ENCODE peak calls at places on chromosomes 4 and X, in four cellular contexts. P is suprapubic skin, N is lung, F is BE2C. W is an unnamed sample.
A peak's percentile ranks its signal among the peaks of the same experiment; 100 is the strongest.

GRCh38 chr4:126748736-126749135 is 884.0 kb upstream of the INTU start:
- DNase-seq in N (no peak), P (no peak), F (no peak), W (no peak)

GRCh38 chrX:10900585-10901289 is 210.4 kb upstream of the HCCS start:
- DNase-seq in F (no peak), N (no peak), P (no peak), W (no peak)

GRCh38 chrX:120768681-120769080 is 107.0 kb downstream of the CT47B1 start:
- DNase-seq in N (no peak), P (no peak), F (no peak), W (peak; percentile 52)

GRCh38 chrX:118904218-118904617 is 70.2 kb upstream of the LONRF3 start:
- DNase-seq in F (no peak), P (no peak), N (no peak), W (no peak)

GRCh38 chrX:121365572-121366161 is 318.3 kb downstream of the GLUD2 start:
- DNase-seq in N (no peak), F (no peak), P (no peak), W (no peak)

GRCh38 chr4:41095192-41095872 is 119.0 kb downstream of the APBB2 start:
- DNase-seq in P (no peak), N (no peak), F (no peak), W (no peak)

GRCh38 chr4:8200302-8200975 is 1.3 kb downstream of the SH3TC1 start:
- DNase-seq in N (peak; percentile 67), F (peak; percentile 45), P (no peak), W (no peak)

GRCh38 chr4:80471701-80472100 is 136.2 kb downstream of the CFAP299 start:
- DNase-seq in P (no peak), N (peak; percentile 45), F (no peak), W (peak; percentile 11)

GRCh38 chr4:158410272-158410671 is 111.4 kb upstream of the RXFP1 start:
- DNase-seq in F (no peak), N (no peak), P (no peak), W (no peak)

GRCh38 chr4:7270121-7270520 is 77.8 kb downstream of the SORCS2 start:
- DNase-seq in P (no peak), N (no peak), F (no peak), W (no peak)

GRCh38 chr4:154626793-154627484 is 14.5 kb upstream of the FGG start:
- DNase-seq in F (peak; percentile 82), N (peak; percentile 64), P (no peak), W (peak; percentile 87)

GRCh38 chr4:5801696-5802095 is 90.7 kb downstream of the EVC start:
- DNase-seq in P (no peak), F (no peak), N (no peak), W (no peak)

GRCh38 chrX:116490091-116490490 is 27.3 kb upstream of the CT83 start:
- DNase-seq in F (no peak), P (no peak), N (no peak), W (peak; percentile 2)

GRCh38 chrX:10450229-10450958 is 170.0 kb downstream of the MID1 start:
- DNase-seq in N (no peak), P (no peak), F (no peak), W (peak; percentile 81)

GRCh38 chr4:125650557-125650956 is 335.8 kb downstream of the FAT4 start:
- DNase-seq in F (no peak), N (no peak), P (no peak), W (no peak)

GRCh38 chr4:123564758-123565346 is 168.3 kb downstream of the SPRY1 start:
- DNase-seq in P (no peak), N (peak; percentile 60), F (peak; percentile 53), W (peak; percentile 86)

GRCh38 chr4:172962564-172963353 is 205.9 kb upstream of the GALNT7 start:
- DNase-seq in P (no peak), F (no peak), N (peak; percentile 33), W (no peak)

GRCh38 chr4:20256381-20256881 is 4.7 kb downstream of the SLIT2 start:
- DNase-seq in F (no peak), N (no peak), P (no peak), W (no peak)

GRCh38 chrX:87583679-87584078 is 66.1 kb downstream of the KLHL4 start:
- DNase-seq in P (no peak), N (no peak), F (peak; percentile 4), W (peak; percentile 36)

GRCh38 chr4:47500776-47501175 is 15.7 kb downstream of the ATP10D start:
- DNase-seq in N (no peak), F (no peak), P (no peak), W (no peak)

GRCh38 chrX:133335027-133335426 is 80.3 kb downstream of the GPC4 start:
- DNase-seq in P (no peak), N (no peak), F (no peak), W (peak; percentile 36)

GRCh38 chrX:69556094-69557011 is 52.2 kb downstream of the NALF2 start:
- DNase-seq in N (peak; percentile 56), P (no peak), F (no peak), W (peak; percentile 72)

GRCh38 chr4:168630445-168631187 is 133.8 kb downstream of the PALLD start:
- DNase-seq in P (no peak), N (no peak), F (no peak), W (peak; percentile 52)

GRCh38 chrX:27767387-27767786 is 40.4 kb upstream of the MAGEB10 start:
- DNase-seq in N (no peak), F (no peak), P (no peak), W (no peak)

GRCh38 chr4:78954048-78954666 is 14.9 kb upstream of the PAQR3 start:
- DNase-seq in N (no peak), P (no peak), F (peak; percentile 43), W (peak; percentile 68)

GRCh38 chrX:135411893-135412292 is 9.9 kb upstream of the SMIM10L2A start:
- DNase-seq in P (no peak), N (no peak), F (no peak), W (no peak)

GRCh38 chr4:141853091-141853734 is 216.8 kb downstream of the IL15 start:
- DNase-seq in N (no peak), F (no peak), P (no peak), W (no peak)

GRCh38 chr4:109303141-109303499 is 662 bp upstream of the COL25A1 start:
- DNase-seq in N (no peak), F (no peak), P (no peak), W (peak; percentile 45)

GRCh38 chrX:148459343-148459742 is 41.1 kb upstream of the AFF2 start:
- DNase-seq in F (no peak), P (no peak), N (no peak), W (no peak)

GRCh38 chr4:106329027-106329618 is 12.8 kb downstream of the AIMP1 start:
- DNase-seq in N (no peak), F (no peak), P (no peak), W (peak; percentile 46)

GRCh38 chrX:47637546-47638195 is 7.9 kb upstream of the CFP start:
- DNase-seq in N (peak; percentile 72), F (no peak), P (no peak), W (peak; percentile 20)

GRCh38 chr4:80071643-80072606 is 1.1 kb downstream of the ANTXR2 start:
- DNase-seq in F (peak; percentile 63), P (peak; percentile 81), N (peak; percentile 36), W (peak; percentile 67)

GRCh38 chrX:155864655-155865054 is 16.5 kb upstream of the VAMP7 start:
- DNase-seq in P (no peak), N (no peak), F (no peak), W (no peak)

GRCh38 chrX:149124526-149125108 is 380.5 kb downstream of the IDS start:
- DNase-seq in F (no peak), N (no peak), P (no peak), W (no peak)

GRCh38 chrX:46770006-46770816 is 11.3 kb upstream of the SLC9A7 start:
- DNase-seq in F (peak; percentile 26), N (no peak), P (no peak), W (peak; percentile 47)

GRCh38 chr4:163595590-163595989 is 101.1 kb downstream of the TMA16 start:
- DNase-seq in P (no peak), F (no peak), N (no peak), W (no peak)
- H3K4me1 ChIP-seq in P (no peaks in the 10 kb centered on the region), F (no peaks in the 10 kb centered on the region), N (no peaks in the 10 kb centered on the region), W (no peaks in the 10 kb centered on the region)

GRCh38 chrX:39518451-39519212 is 579.1 kb downstream of the BCOR start:
- DNase-seq in P (no peak), F (peak; percentile 36), N (no peak), W (no peak)
- H3K4me3 ChIP-seq in P (peak overlapping the region; percentile 18), F (peak overlapping the region; percentile 35), N (no peak overlapping the region), W (no peak overlapping the region)

DNA sequence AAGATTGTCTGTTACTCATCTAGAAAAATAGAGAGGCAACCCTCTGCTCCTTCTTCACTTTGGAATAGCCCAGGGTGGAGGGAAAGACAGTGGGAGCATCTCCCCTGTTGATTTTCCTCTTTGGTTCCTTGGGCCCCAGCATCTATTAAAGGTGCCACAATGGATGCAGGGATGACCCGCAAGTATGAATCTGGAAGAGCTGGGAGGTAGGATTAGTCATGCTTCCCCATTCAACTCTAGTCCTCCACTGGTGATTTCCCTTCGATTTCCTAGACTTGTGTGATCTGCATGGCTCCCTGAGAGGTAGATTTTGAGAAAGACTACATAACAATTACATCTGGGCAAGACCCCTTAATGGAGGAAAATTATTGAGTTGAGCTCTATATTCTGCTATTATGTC is 127.8 kb downstream of the MAGEE1 start:
- DNase-seq in P (no peak), N (no peak), F (no peak), W (no peak)
- H3K9me3 ChIP-seq in P (no peaks in the 10 kb centered on the region), N (peaks cover 34% of the 10 kb centered on the region), F (no peaks in the 10 kb centered on the region), W (no peaks in the 10 kb centered on the region)

DNA sequence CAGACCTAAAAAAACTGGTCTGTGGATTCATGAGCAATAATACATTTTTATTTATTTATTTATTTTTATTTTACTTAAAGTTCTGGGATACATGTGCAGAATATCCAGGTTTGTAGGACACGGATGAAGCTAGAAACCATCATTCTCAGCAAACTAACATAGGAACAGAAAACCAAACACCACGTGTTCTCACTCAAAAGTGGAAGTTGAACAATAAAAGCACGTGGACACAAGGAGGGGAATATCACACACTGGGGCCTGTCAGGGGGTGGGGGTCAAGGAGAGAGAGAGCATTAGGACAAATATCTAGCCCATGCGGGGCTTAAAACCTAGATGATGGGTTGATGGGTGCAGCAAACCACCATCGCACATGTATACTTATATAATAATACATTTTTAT is 705.9 kb downstream of the RAB28 start:
- DNase-seq in F (no peak), P (no peak), N (no peak), W (no peak)
- H3K4me1 ChIP-seq in F (no peaks in the 10 kb centered on the region), P (no peaks in the 10 kb centered on the region), N (no peaks in the 10 kb centered on the region), W (no peaks in the 10 kb centered on the region)

GRCh38 chr4:184821242-184821641 is 4.5 kb downstream of the ACSL1 start:
- DNase-seq in P (peak; percentile 29), N (no peak), F (no peak), W (no peak)
- H3K4me3 ChIP-seq in P (no peak overlapping the region), N (no peak overlapping the region), F (no peak overlapping the region), W (no peak overlapping the region)

GRCh38 chrX:140503714-140504351 is 1.0 kb downstream of the SOX3 start:
- DNase-seq in F (peak; percentile 50), N (no peak), P (no peak), W (peak; percentile 18)
- H3K9me3 ChIP-seq in F (no peaks in the 10 kb centered on the region), N (peaks cover 30% of the 10 kb centered on the region), P (no peaks in the 10 kb centered on the region), W (no peaks in the 10 kb centered on the region)

GRCh38 chr4:3486556-3487270 is 23.6 kb downstream of the DOK7 start:
- DNase-seq in N (no peak), P (no peak), F (peak; percentile 48), W (no peak)

GRCh38 chr4:3488791-3489190 is 25.7 kb downstream of the DOK7 start:
- DNase-seq in F (no peak), N (no peak), P (no peak), W (no peak)

GRCh38 chr4:3489451-3489962 is 26.4 kb downstream of the DOK7 start:
- DNase-seq in P (no peak), N (no peak), F (peak; percentile 61), W (no peak)

GRCh38 chr4:3485882-3486555 is 22.9 kb downstream of the DOK7 start:
- DNase-seq in N (no peak), P (no peak), F (no peak), W (no peak)

GRCh38 chr4:3487861-3488260 is 24.8 kb downstream of the DOK7 start:
- DNase-seq in P (no peak), N (no peak), F (no peak), W (no peak)
- H3K4me1 ChIP-seq in P (peaks cover 26% of the 10 kb centered on the region), N (no peaks in the 10 kb centered on the region), F (no peaks in the 10 kb centered on the region), W (peaks cover 13% of the 10 kb centered on the region)

W was measured in cardiac muscle cell.